ENCODE peak calls at places on chromosome 10, in six cellular contexts. M is colonic mucosa, T is heart right ventricle, D is endothelial cell of umbilical vein, A is esophagus squamous epithelium, Y is thoracic aorta. I is an unnamed sample. For H3K4me1, the result is how much of the 10 kb centered on the place peaks cover.

GRCh38 chr10:131972474-131973071 is 9.2 kb downstream of the BNIP3 start:
- DNase-seq in M (peak), Y (no peak), D (peak), T (peak), A (no peak), I (peak)

GRCh38 chr10:88903715-88904114 is 23.7 kb downstream of the STAMBPL1 start:
- DNase-seq in M (peak), A (no peak), Y (no peak), D (no peak), T (no peak), I (no peak)

GRCh38 chr10:52216852-52217251 is 97.2 kb upstream of the DKK1 start:
- DNase-seq in M (peak), D (peak), T (no peak), A (no peak), Y (no peak), I (no peak)

GRCh38 chr10:119657725-119658124 is 6.5 kb downstream of the BAG3 start:
- DNase-seq in A (no peak), M (no peak), Y (no peak), D (no peak), T (no peak), I (no peak)

GRCh38 chr10:28587270-28587969 is 54.5 kb downstream of the WAC start:
- DNase-seq in T (no peak), D (peak), Y (no peak), A (no peak), M (no peak), I (no peak)

GRCh38 chr10:8137272-8137680 is 82.8 kb downstream of the GATA3 start:
- DNase-seq in D (no peak), Y (no peak), T (no peak), M (no peak), A (no peak), I (no peak)

GRCh38 chr10:44102726-44103255 is 282.1 kb downstream of the CXCL12 start:
- DNase-seq in D (no peak), M (no peak), T (no peak), Y (no peak), A (no peak), I (no peak)

GRCh38 chr10:90960355-90960814 is 39.5 kb upstream of the ANKRD1 start:
- DNase-seq in D (peak), Y (no peak), A (no peak), M (no peak), T (no peak), I (no peak)

GRCh38 chr10:102020938-102021337 is 35.0 kb downstream of the ARMH3 start:
- DNase-seq in M (no peak), Y (no peak), D (no peak), A (no peak), T (no peak), I (no peak)

GRCh38 chr10:116132716-116133420 is 140.1 kb downstream of the GFRA1 start:
- DNase-seq in Y (no peak), D (no peak), M (no peak), T (no peak), A (no peak), I (no peak)

GRCh38 chr10:103859161-103860141 is 4.1 kb upstream of the SH3PXD2A start:
- DNase-seq in A (no peak), Y (no peak), D (peak), M (peak), T (no peak), I (peak)

GRCh38 chr10:6919077-6919476 is 339.0 kb upstream of the PRKCQ start:
- DNase-seq in Y (no peak), A (no peak), T (no peak), D (no peak), M (no peak), I (no peak)

GRCh38 chr10:6920072-6921019 is 340.3 kb upstream of the PRKCQ start:
- DNase-seq in M (peak), Y (no peak), A (peak), T (peak), D (peak), I (peak)

GRCh38 chr10:6917125-6917524 is 337.0 kb upstream of the PRKCQ start:
- DNase-seq in A (no peak), M (no peak), D (no peak), Y (no peak), T (no peak), I (no peak)

GRCh38 chr10:6916601-6917000 is 336.5 kb upstream of the PRKCQ start:
- DNase-seq in A (no peak), D (no peak), Y (no peak), M (no peak), T (no peak), I (no peak)

GRCh38 chr10:6918305-6918704 is 338.2 kb upstream of the PRKCQ start:
- DNase-seq in M (peak), T (no peak), Y (no peak), D (no peak), A (peak), I (peak)
- TF ChIP-seq CTCF in M (peak), T (no peak), Y (no peak), D (peak), A (no peak), I (peak)

DNA sequence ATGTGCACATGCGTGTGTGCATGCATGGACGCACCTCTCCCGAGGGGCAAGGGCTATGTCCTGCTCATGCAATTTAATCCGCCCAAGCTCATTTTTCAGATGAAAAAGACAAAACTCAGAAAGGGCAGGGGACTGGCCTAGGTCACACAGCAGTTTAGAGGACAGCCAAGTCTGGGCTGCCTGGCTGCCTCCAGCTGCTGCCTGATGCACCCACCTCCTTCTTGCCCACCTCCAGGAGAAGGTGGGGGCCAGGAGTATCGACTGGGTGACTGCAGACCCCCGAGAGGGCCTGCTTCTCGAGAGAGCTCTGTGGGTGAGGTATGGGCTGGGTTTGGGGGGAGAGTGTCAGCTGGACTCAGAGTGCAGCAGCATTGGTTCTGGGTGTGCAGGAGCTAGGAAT is 113.4 kb downstream of the ZMIZ1 start:
- DNase-seq in Y (no peak), D (no peak), T (no peak), M (no peak), A (no peak), I (no peak)
- H3K4me1 ChIP-seq in Y (half or more), D (half or more), T (half or more), M (under half), A (half or more), I (under half)

GRCh38 chr10:5946786-5947185 is 30.6 kb downstream of the IL15RA start:
- DNase-seq in A (no peak), T (no peak), Y (no peak), D (no peak), M (no peak), I (no peak)

GRCh38 chr10:5948208-5948585 is 29.1 kb downstream of the IL15RA start:
- DNase-seq in D (no peak), M (no peak), A (no peak), T (no peak), Y (no peak), I (no peak)

GRCh38 chr10:5951167-5951711 is 26.1 kb downstream of the IL15RA start:
- DNase-seq in D (no peak), M (no peak), T (no peak), Y (no peak), A (no peak), I (peak)

GRCh38 chr10:5947471-5948207 is 29.7 kb downstream of the IL15RA start:
- DNase-seq in M (no peak), D (no peak), A (no peak), Y (no peak), T (no peak), I (no peak)

DNA sequence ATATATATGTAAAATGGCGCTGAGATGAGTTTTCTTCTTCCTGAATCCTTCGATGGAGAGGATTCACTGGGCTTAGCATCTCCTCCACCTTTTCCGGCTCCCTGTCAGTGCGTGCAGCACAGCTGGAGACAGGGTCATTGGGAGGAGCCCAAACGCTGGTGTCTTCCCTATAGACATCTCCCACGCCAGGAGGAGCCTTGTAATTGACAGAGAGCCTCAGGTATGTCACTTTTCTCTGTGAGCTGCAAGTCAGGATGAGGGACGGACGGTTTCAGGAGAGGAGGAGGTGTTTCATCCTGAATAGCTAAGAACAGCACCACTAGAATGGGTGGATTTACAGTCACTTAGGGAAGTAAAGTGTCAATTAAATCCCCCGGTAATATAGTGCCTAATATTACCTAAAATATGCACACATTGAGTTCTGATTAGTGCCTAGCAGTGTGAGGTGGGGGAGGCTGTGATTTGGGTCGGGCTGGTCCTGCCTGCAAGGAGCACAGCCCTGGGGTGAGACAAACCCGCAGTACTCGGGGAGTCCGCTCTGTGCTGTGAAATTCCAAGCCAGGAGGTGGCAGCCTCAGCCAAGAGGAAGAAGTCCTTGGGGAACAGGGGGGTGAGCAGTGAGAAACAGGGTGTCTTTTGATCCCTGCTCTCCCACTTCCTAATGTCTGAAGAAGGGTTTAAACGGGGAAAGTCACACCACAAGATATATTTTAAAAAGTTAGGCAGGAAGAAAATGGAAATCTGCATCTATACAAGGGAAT is 28.2 kb downstream of the IL15RA start:
- DNase-seq in T (peak), M (peak), D (peak), Y (no peak), A (no peak), I (no peak)
- TF ChIP-seq CTCF in T (peak), M (peak), D (peak), Y (peak), A (no peak), I (peak)

GRCh38 chr10:51076442-51076841 is 2.2 kb downstream of the PRKG1 start:
- DNase-seq in T (no peak), Y (no peak), D (no peak), M (no peak), A (no peak), I (no peak)
- H3K4me1 ChIP-seq in T (under half), Y (under half), D (under half), M (under half), A (under half), I (under half)

GRCh38 chr10:109998513-109998912 is 9.3 kb upstream of the ADD3 start:
- DNase-seq in D (no peak), T (no peak), Y (no peak), M (no peak), A (no peak), I (no peak)
- TF ChIP-seq CTCF in D (no peak), T (no peak), Y (no peak), M (no peak), A (no peak), I (no peak)

GRCh38 chr10:71751515-71752224 is 21.6 kb downstream of the VSIR start:
- DNase-seq in T (no peak), D (no peak), Y (no peak), M (no peak), A (no peak), I (no peak)
- H3K4me1 ChIP-seq in T (under half), D (under half), Y (under half), M (under half), A (half or more), I (under half)

GRCh38 chr10:14003517-14003916 is 327.2 kb downstream of the FRMD4A start:
- DNase-seq in M (no peak), T (no peak), D (no peak), A (no peak), Y (no peak), I (no peak)
- TF ChIP-seq CTCF in M (no peak), T (no peak), D (no peak), A (no peak), Y (no peak), I (no peak)

DNA sequence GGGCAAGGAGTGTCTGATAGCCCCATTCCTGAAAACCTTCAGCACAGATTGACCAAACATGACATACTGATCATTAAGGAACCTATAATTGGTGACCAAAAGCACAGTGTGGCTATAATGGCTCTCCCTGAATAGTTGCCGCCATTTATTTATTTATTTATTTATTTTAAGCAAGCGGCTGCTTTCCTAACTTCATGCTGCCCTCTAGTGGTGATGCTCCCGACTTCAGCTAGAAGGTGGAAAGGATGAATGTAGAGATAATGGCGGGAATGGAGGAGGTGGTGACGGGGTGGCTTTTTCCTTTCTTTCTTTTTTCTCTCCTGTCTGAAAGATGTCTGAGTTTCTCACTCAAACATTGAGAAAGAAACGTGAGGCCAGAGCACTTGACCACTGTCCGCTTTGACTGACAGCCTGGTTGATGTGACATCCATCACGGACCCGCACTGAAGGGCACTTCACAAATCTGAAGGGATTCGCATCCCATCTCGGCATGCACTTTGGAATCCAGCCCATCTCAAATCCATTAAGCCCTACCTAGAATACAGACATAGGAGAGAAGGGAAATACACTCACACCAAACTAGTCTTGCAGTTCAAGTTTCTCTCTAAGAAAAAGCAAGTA is 1090.1 kb downstream of the KCNMA1 start:
- DNase-seq in A (no peak), T (peak), Y (peak), D (peak), M (peak), I (peak)
- H3K4me1 ChIP-seq in A (under half), T (under half), Y (under half), D (under half), M (under half), I (under half)

DNA sequence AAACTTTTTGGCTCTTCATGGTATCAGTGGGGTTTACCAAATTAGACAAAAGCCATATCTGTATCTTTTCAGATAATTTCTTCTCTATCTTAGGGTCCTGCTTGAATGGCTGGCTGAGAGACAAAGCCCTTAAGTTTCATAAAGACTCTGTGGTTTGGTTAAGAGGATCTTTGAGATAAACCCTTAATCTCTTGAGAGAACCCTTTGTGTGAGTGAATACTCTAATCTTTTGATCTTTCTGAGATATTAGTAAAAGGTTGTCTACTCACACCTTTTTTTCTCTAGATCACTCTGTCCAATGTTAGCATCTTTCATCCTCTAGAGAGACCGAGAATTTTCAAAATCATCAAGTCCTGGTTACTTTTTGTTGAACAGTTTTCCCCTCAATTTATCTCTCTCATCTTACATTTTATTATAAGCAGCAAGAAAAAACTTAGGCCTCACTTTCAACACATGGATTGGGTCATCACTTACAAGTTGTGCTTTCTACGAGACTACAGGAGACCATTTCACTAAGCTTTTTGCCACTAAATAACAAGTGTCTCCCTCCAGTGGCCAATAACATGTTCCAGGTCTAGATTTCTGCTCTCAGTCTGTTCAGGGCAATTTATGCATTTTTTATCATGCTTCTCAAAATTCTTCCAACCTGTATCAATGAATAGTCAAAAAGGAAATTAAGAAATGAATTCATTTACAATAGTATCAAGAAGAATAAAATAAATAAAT is 28.4 kb downstream of the DNAJC9 start:
- DNase-seq in M (no peak), T (no peak), D (peak), Y (no peak), A (no peak), I (no peak)
- TF ChIP-seq CTCF in M (no peak), T (no peak), D (peak), Y (no peak), A (no peak), I (no peak)

DNA sequence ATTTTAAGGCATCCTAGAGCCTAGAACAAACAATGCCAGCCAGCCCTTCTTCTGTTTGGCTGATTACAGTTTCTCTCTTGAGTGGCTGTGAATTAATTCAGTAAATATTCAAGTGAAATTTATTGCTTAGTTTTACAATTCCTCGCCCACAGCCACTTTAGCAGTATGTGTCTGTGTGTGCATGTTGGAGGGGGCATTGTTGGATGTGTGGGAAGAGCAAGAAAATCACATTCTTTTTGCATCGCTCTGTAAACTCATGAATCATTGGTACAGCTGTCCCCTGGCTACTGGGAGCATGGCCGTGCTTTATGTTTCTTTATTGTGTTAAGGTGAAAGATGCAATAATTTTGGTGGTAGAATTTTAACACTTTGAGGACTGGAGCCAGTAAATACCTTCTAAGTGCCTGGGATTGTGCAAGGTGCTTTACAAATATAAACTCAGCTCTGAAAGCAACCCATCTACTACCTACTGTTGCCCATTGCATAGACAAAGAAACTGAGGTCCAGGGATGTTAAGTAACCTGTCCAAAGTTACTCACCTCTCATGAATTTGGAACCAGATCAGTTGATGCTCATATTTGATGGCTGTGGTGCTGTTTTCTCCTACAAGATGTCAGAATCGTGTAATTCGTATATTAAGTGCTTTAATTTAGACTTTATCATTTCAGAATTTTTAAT is 89.9 kb upstream of the BTBD16 start:
- DNase-seq in D (peak), T (no peak), Y (no peak), M (no peak), A (no peak), I (no peak)
- H3K4me1 ChIP-seq in D (under half), T (under half), Y (under half), M (under half), A (under half), I (under half)